ENCODE peak calls at places on chromosomes 7 and 10, in four cellular contexts. J is HuH-7; A is CD8-positive, alpha-beta memory T cell; P is anterior cingulate cortex. V is an unnamed sample.

GRCh38 chr10:46229144-46229563 is 57.6 kb upstream of the ANTXRL start:
- DNase-seq in P (no peak), J (peak), A (no peak), V (no peak)

GRCh38 chr10:9957352-9957751 is 1060.3 kb upstream of the CELF2 start:
- DNase-seq in A (no peak), J (no peak), P (no peak), V (no peak)

GRCh38 chr10:92242910-92243671 is 47.8 kb downstream of the CPEB3 start:
- DNase-seq in J (peak), P (peak), A (peak), V (no peak)

GRCh38 chr7:23471090-23471859 is 984 bp upstream of the IGF2BP3 start:
- DNase-seq in P (no peak), J (peak), A (no peak), V (peak)

GRCh38 chr10:93074597-93075368 is 1.1 kb downstream of the CYP26A1 start:
- DNase-seq in A (no peak), P (no peak), J (no peak), V (no peak)

GRCh38 chr7:114842551-114843065 is 79.3 kb upstream of the MDFIC start:
- DNase-seq in A (no peak), P (no peak), J (no peak), V (no peak)

GRCh38 chr7:114522081-114522480 is 107.5 kb downstream of the FOXP2 start:
- DNase-seq in J (no peak), P (no peak), A (no peak), V (no peak)

GRCh38 chr7:13989138-13989943 is at the start of gene ETV1:
- DNase-seq in P (peak), A (no peak), J (peak), V (no peak)

GRCh38 chr7:44159824-44160630 is 18.9 kb upstream of the MYL7 start:
- DNase-seq in A (no peak), J (no peak), P (no peak), V (no peak)

GRCh38 chr7:7105800-7106582 is 76.4 kb upstream of the C1GALT1 start:
- DNase-seq in J (no peak), A (no peak), P (no peak), V (no peak)

GRCh38 chr10:36880898-36881297 is 244.5 kb upstream of the ANKRD30A start:
- DNase-seq in P (no peak), A (no peak), J (no peak), V (no peak)

GRCh38 chr10:2828741-2829140 is 238.6 kb upstream of the PFKP start:
- DNase-seq in J (no peak), P (no peak), A (no peak), V (no peak)

GRCh38 chr10:50527438-50528043 is 96.2 kb downstream of the SGMS1 start:
- DNase-seq in P (no peak), A (no peak), J (no peak), V (no peak)

GRCh38 chr7:80676404-80676803 is 38.0 kb downstream of the CD36 start:
- DNase-seq in A (no peak), J (no peak), P (no peak), V (no peak)

GRCh38 chr10:97683556-97684357 is 3.3 kb downstream of the AVPI1 start:
- DNase-seq in A (no peak), J (peak), P (no peak), V (no peak)

GRCh38 chr7:131890191-131890590 is 333.8 kb upstream of the PODXL start:
- DNase-seq in J (no peak), P (no peak), A (no peak), V (no peak)

GRCh38 chr10:11006428-11006825 is 11.2 kb upstream of the CELF2 start:
- DNase-seq in J (no peak), A (no peak), P (no peak), V (no peak)

GRCh38 chr10:98373691-98374090 is 41.3 kb downstream of the PYROXD2 start:
- DNase-seq in P (no peak), J (no peak), A (no peak), V (no peak)

GRCh38 chr10:19775286-19775685 is 40.9 kb upstream of the PLXDC2 start:
- DNase-seq in J (no peak), P (no peak), A (no peak), V (no peak)

GRCh38 chr7:35761882-35762720 is 38.8 kb upstream of the SEPTIN7 start:
- DNase-seq in A (no peak), P (no peak), J (no peak), V (no peak)

GRCh38 chr10:50788951-50789904 is 49.5 kb downstream of the ASAH2B start:
- DNase-seq in J (peak), P (no peak), A (no peak), V (no peak)

GRCh38 chr10:100654835-100655759 is 90.3 kb upstream of the PAX2 start:
- DNase-seq in P (no peak), J (no peak), A (peak), V (no peak)

GRCh38 chr7:114628362-114628761 is 213.7 kb downstream of the FOXP2 start:
- DNase-seq in P (no peak), A (no peak), J (no peak), V (no peak)

GRCh38 chr10:86775056-86775858 is 18.8 kb downstream of the BMPR1A start:
- DNase-seq in P (no peak), J (peak), A (no peak), V (peak)

GRCh38 chr7:56483861-56484550 is 367.8 kb upstream of the NUPR2 start:
- DNase-seq in J (no peak), A (no peak), P (no peak), V (no peak)

GRCh38 chr10:57952741-57953140 is 315.0 kb downstream of the IPMK start:
- DNase-seq in A (no peak), J (no peak), P (no peak), V (no peak)

GRCh38 chr7:108299251-108300014 is 156.8 kb downstream of the NRCAM start:
- DNase-seq in J (peak), P (no peak), A (no peak), V (no peak)

GRCh38 chr7:42235734-42236133 is 1.3 kb downstream of the GLI3 start:
- DNase-seq in J (no peak), P (no peak), A (no peak), V (no peak)

GRCh38 chr10:3090914-3091313 is 23.6 kb downstream of the PFKP start:
- DNase-seq in J (no peak), A (no peak), P (peak), V (no peak)

GRCh38 chr10:124116771-124117510 is 23.5 kb upstream of the CHST15 start:
- DNase-seq in P (no peak), A (no peak), J (no peak), V (no peak)

GRCh38 chr7:151311294-151311864 is 30.2 kb upstream of the NUB1 start:
- DNase-seq in J (no peak), A (no peak), P (no peak), V (no peak)

GRCh38 chr10:1509003-1509402 is 228.3 kb downstream of the ADARB2 start:
- DNase-seq in J (no peak), P (no peak), A (no peak), V (no peak)

GRCh38 chr7:378551-379455 is 88.8 kb downstream of the FOXL3 start:
- DNase-seq in P (no peak), A (no peak), J (no peak), V (no peak)

GRCh38 chr10:117594722-117595121 is 52.2 kb downstream of the EMX2 start:
- DNase-seq in A (no peak), P (no peak), J (no peak), V (no peak)

GRCh38 chr7:44221231-44221791 is 20.5 kb downstream of the YKT6 start:
- DNase-seq in J (peak), A (no peak), P (no peak), V (no peak)